ENCODE peak calls at places on chromosome 10, in six cellular contexts. P is thoracic aorta, S is tibial artery, F is RWPE2, R is GM12864, V is PC-3. H is an unnamed sample.

GRCh38 chr10:106559442-106559841 is 605.1 kb downstream of the SORCS1 start:
- DNase-seq in P (no peak), S (no peak), F (no peak), R (no peak), V (peak; percentile 86), H (no peak)

GRCh38 chr10:127012769-127013152 is 107.5 kb downstream of the DOCK1 start:
- DNase-seq in P (peak; percentile 21), S (no peak), F (no peak), R (no peak), V (peak; percentile 74), H (no peak)

GRCh38 chr10:60235001-60235400 is 154.7 kb downstream of the ANK3 start:
- DNase-seq in P (no peak), S (no peak), F (no peak), R (no peak), V (peak; percentile 77), H (no peak)

GRCh38 chr10:97525086-97525485 is 26.4 kb downstream of the UBTD1 start:
- DNase-seq in P (no peak), S (no peak), F (no peak), R (no peak), V (no peak), H (no peak)

GRCh38 chr10:110618206-110618605 is 25.9 kb upstream of the RBM20 start:
- DNase-seq in P (no peak), S (no peak), F (no peak), R (no peak), V (no peak), H (no peak)

GRCh38 chr10:123287594-123288247 is 133.5 kb downstream of the BUB3 start:
- DNase-seq in P (no peak), S (no peak), F (peak; percentile 72), R (peak; percentile 10), V (peak; percentile 85), H (no peak)

GRCh38 chr10:87842220-87842641 is 21.1 kb downstream of the KLLN start:
- DNase-seq in P (no peak), S (no peak), F (peak; percentile 81), R (no peak), V (peak; percentile 93), H (no peak)

GRCh38 chr10:115882021-115882420 is 391.0 kb downstream of the GFRA1 start:
- DNase-seq in P (no peak), S (no peak), F (no peak), R (no peak), V (no peak), H (no peak)

GRCh38 chr10:61785410-61786105 is 115.9 kb upstream of the ARID5B start:
- DNase-seq in P (no peak), S (no peak), F (no peak), R (no peak), V (no peak), H (no peak)

GRCh38 chr10:93541402-93542357 is 24.8 kb upstream of the FFAR4 start:
- DNase-seq in P (no peak), S (no peak), F (no peak), R (no peak), V (peak; percentile 72), H (no peak)
- TF ChIP-seq CTCF in P (peak; percentile 77), S (peak; percentile 55), F (peak; percentile 74), R (peak; percentile 73), V (peak; percentile 91), H (peak; percentile 85)

DNA sequence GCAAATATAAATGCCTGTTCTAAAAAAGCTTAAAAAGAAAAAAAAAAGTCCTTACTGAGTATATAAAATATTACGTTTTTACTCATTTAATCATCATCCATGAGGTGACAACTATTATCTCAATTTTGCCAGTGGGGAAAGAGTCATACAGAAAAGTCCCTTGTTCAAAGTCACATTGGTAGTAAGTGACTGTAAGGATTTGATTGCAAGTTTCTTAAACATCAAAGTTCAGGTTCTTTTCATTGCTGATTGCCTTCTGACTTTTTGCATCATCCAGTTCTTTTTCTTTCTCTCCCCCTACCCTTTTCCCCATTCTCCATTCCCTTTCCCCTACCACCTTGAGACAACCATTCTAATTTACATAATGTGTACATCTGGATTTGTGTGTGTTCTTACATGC is 363.3 kb downstream of the NRG3 start:
- DNase-seq in P (no peak), S (no peak), F (no peak), R (no peak), V (no peak), H (no peak)
- TF ChIP-seq CTCF in P (no peak), S (no peak), F (no peak), R (no peak), V (no peak), H (no peak)

DNA sequence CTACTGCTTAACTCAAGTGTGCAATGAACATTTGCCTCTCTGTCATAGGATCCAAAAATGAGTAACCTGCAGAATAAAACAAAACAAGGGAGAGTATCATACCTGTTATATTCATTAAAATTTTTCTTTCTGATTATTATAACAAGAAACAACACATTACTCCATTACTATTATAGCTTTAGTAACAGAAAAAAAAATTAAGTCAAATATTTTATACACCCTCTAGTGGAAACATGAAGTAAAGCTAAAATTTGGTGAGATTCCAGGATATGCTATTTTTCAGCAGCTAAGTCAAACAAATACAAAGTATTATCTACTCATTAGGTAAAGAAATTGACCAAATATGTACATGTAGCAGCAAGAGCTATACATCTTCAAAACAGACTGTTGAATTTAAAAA is 56.3 kb downstream of the PDZD8 start:
- DNase-seq in P (no peak), S (no peak), F (no peak), R (no peak), V (peak; percentile 28), H (no peak)
- TF ChIP-seq CTCF in P (peak; percentile 10), S (no peak), F (peak; percentile 30), R (no peak), V (peak; percentile 58), H (peak; percentile 48)

GRCh38 chr10:82796510-82796909 is 921.5 kb downstream of the NRG3 start:
- DNase-seq in P (no peak), S (no peak), F (no peak), R (no peak), V (no peak), H (no peak)
- TF ChIP-seq CTCF in P (peak; percentile 24), S (peak; percentile 29), F (peak; percentile 70), R (peak; percentile 30), V (peak; percentile 43), H (peak; percentile 36)

DNA sequence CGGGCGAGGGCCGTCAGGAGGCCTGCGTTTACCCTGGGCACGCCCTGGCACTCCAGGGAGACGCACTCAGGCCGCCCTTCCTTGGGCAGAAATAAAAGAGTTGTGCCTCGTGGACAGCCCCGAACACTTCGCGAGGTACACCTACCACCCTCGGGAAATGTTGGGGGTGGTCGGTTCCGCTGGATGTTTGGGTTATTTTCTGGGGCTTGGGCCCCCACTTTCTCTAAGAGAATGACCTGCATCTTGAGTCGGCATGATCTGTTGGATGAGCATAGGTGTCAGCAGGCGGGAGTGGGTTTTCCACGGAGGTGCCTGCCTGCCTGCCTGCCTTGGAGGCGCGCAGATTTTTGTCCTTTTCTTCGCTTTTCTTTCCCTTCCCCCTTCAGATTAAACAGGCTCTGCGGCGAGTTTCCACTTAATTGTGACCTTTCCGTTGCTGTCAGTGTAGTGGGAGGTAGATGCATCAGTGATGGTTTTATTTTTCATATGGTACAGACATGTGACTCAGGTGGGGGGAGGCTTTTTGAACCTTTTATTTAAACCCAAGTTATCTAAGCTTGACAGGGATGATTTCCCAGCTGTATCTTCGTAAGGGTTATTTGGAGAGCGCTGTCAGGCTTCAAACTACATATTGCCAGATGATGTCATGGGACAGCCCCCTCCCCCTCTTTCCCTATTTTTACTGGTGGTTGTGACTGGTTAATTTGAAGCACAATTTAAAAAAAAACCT is 659 bp downstream of the HECTD2 start:
- DNase-seq in P (no peak), S (no peak), F (no peak), R (no peak), V (peak; percentile 1), H (no peak)
- TF ChIP-seq CTCF in P (peak; percentile 11), S (no peak), F (peak; percentile 4), R (no peak), V (peak; percentile 14), H (no peak)

GRCh38 chr10:96321822-96322221 is 17.6 kb downstream of the DNTT start:
- DNase-seq in P (no peak), S (no peak), F (no peak), R (no peak), V (no peak), H (no peak)
- TF ChIP-seq CTCF in P (no peak), S (no peak), F (no peak), R (no peak), V (peak; percentile 20), H (no peak)

H was measured in progenitor cell of endocrine pancreas.